ENCODE peak calls at places on chromosome 1, in ten cellular contexts. One of them, this sample, is unnamed.

GRCh38 chr1:172909606-172910326 is 141.0 kb downstream of the TNFSF18 start:
- DNase-seq in fibroblast of villous mesenchyme: peak
- DNase-seq in stomach: no peak
- DNase-seq in spleen: no peak
- DNase-seq in prostate gland: no peak
- DNase-seq in AG04450: peak
- DNase-seq in RWPE1: no peak
- DNase-seq in body of pancreas: no peak
- DNase-seq in activated CD8-positive, alpha-beta T cell treated with anti-CD3 and anti-CD28 coated beads for 36 hours: no peak
- DNase-seq in kidney: no peak
- DNase-seq in this sample: no peak

GRCh38 chr1:62746086-62746808 is 37.7 kb upstream of the ATG4C start:
- DNase-seq in activated CD8-positive, alpha-beta T cell treated with anti-CD3 and anti-CD28 coated beads for 36 hours: no peak
- DNase-seq in body of pancreas: no peak
- DNase-seq in prostate gland: no peak
- DNase-seq in RWPE1: peak
- DNase-seq in spleen: no peak
- DNase-seq in AG04450: no peak
- DNase-seq in fibroblast of villous mesenchyme: peak
- DNase-seq in stomach: no peak
- DNase-seq in kidney: no peak
- DNase-seq in this sample: peak

GRCh38 chr1:209650454-209650853 is 1.8 kb downstream of the LAMB3 start:
- DNase-seq in prostate gland: no peak
- DNase-seq in activated CD8-positive, alpha-beta T cell treated with anti-CD3 and anti-CD28 coated beads for 36 hours: no peak
- DNase-seq in body of pancreas: no peak
- DNase-seq in RWPE1: no peak
- DNase-seq in spleen: no peak
- DNase-seq in kidney: no peak
- DNase-seq in fibroblast of villous mesenchyme: no peak
- DNase-seq in stomach: no peak
- DNase-seq in AG04450: no peak
- DNase-seq in this sample: no peak

GRCh38 chr1:156154317-156154749 is 948 bp downstream of the SEMA4A start:
- DNase-seq in body of pancreas: no peak
- DNase-seq in AG04450: no peak
- DNase-seq in activated CD8-positive, alpha-beta T cell treated with anti-CD3 and anti-CD28 coated beads for 36 hours: peak
- DNase-seq in kidney: no peak
- DNase-seq in spleen: peak
- DNase-seq in fibroblast of villous mesenchyme: no peak
- DNase-seq in prostate gland: no peak
- DNase-seq in stomach: peak
- DNase-seq in RWPE1: no peak
- DNase-seq in this sample: peak

GRCh38 chr1:16180291-16180824 is 24.5 kb upstream of the EPHA2 start:
- DNase-seq in body of pancreas: no peak
- DNase-seq in activated CD8-positive, alpha-beta T cell treated with anti-CD3 and anti-CD28 coated beads for 36 hours: no peak
- DNase-seq in fibroblast of villous mesenchyme: no peak
- DNase-seq in kidney: no peak
- DNase-seq in spleen: no peak
- DNase-seq in RWPE1: no peak
- DNase-seq in AG04450: no peak
- DNase-seq in stomach: no peak
- DNase-seq in prostate gland: no peak
- DNase-seq in this sample: no peak

GRCh38 chr1:119075614-119076013 is 64.8 kb downstream of the WARS2 start:
- DNase-seq in body of pancreas: no peak
- DNase-seq in activated CD8-positive, alpha-beta T cell treated with anti-CD3 and anti-CD28 coated beads for 36 hours: no peak
- DNase-seq in kidney: no peak
- DNase-seq in stomach: no peak
- DNase-seq in spleen: no peak
- DNase-seq in AG04450: no peak
- DNase-seq in fibroblast of villous mesenchyme: peak
- DNase-seq in RWPE1: no peak
- DNase-seq in prostate gland: no peak
- DNase-seq in this sample: no peak

GRCh38 chr1:22490309-22490708 is 38.7 kb downstream of the ZBTB40 start:
- DNase-seq in activated CD8-positive, alpha-beta T cell treated with anti-CD3 and anti-CD28 coated beads for 36 hours: no peak
- DNase-seq in kidney: no peak
- DNase-seq in fibroblast of villous mesenchyme: no peak
- DNase-seq in AG04450: no peak
- DNase-seq in stomach: no peak
- DNase-seq in prostate gland: no peak
- DNase-seq in body of pancreas: no peak
- DNase-seq in spleen: no peak
- DNase-seq in RWPE1: no peak
- DNase-seq in this sample: no peak

GRCh38 chr1:198749279-198749678 is 110.4 kb downstream of the PTPRC start:
- DNase-seq in kidney: no peak
- DNase-seq in spleen: no peak
- DNase-seq in fibroblast of villous mesenchyme: no peak
- DNase-seq in prostate gland: no peak
- DNase-seq in activated CD8-positive, alpha-beta T cell treated with anti-CD3 and anti-CD28 coated beads for 36 hours: no peak
- DNase-seq in body of pancreas: no peak
- DNase-seq in AG04450: no peak
- DNase-seq in RWPE1: no peak
- DNase-seq in stomach: no peak
- DNase-seq in this sample: no peak

GRCh38 chr1:204402391-204402790 is 9.2 kb downstream of the PPP1R15B start:
- DNase-seq in AG04450: no peak
- DNase-seq in stomach: no peak
- DNase-seq in kidney: no peak
- DNase-seq in fibroblast of villous mesenchyme: no peak
- DNase-seq in body of pancreas: no peak
- DNase-seq in prostate gland: no peak
- DNase-seq in spleen: no peak
- DNase-seq in activated CD8-positive, alpha-beta T cell treated with anti-CD3 and anti-CD28 coated beads for 36 hours: no peak
- DNase-seq in RWPE1: no peak
- DNase-seq in this sample: no peak

GRCh38 chr1:79041666-79042065 is 35.1 kb upstream of the ADGRL4 start:
- DNase-seq in AG04450: no peak
- DNase-seq in prostate gland: no peak
- DNase-seq in kidney: no peak
- DNase-seq in RWPE1: no peak
- DNase-seq in fibroblast of villous mesenchyme: no peak
- DNase-seq in stomach: no peak
- DNase-seq in body of pancreas: no peak
- DNase-seq in activated CD8-positive, alpha-beta T cell treated with anti-CD3 and anti-CD28 coated beads for 36 hours: no peak
- DNase-seq in spleen: no peak
- DNase-seq in this sample: no peak

GRCh38 chr1:45840704-45841103 is 37.3 kb downstream of the MAST2 start:
- DNase-seq in kidney: no peak
- DNase-seq in prostate gland: no peak
- DNase-seq in body of pancreas: no peak
- DNase-seq in spleen: no peak
- DNase-seq in stomach: no peak
- DNase-seq in fibroblast of villous mesenchyme: no peak
- DNase-seq in activated CD8-positive, alpha-beta T cell treated with anti-CD3 and anti-CD28 coated beads for 36 hours: no peak
- DNase-seq in RWPE1: no peak
- DNase-seq in AG04450: no peak
- DNase-seq in this sample: peak

GRCh38 chr1:45842786-45843185 is 39.4 kb downstream of the MAST2 start:
- DNase-seq in spleen: no peak
- DNase-seq in stomach: no peak
- DNase-seq in AG04450: no peak
- DNase-seq in prostate gland: no peak
- DNase-seq in RWPE1: no peak
- DNase-seq in fibroblast of villous mesenchyme: no peak
- DNase-seq in kidney: no peak
- DNase-seq in activated CD8-positive, alpha-beta T cell treated with anti-CD3 and anti-CD28 coated beads for 36 hours: no peak
- DNase-seq in body of pancreas: no peak
- DNase-seq in this sample: no peak

GRCh38 chr1:45846931-45847330 is 43.5 kb downstream of the MAST2 start:
- DNase-seq in stomach: no peak
- DNase-seq in fibroblast of villous mesenchyme: peak
- DNase-seq in AG04450: no peak
- DNase-seq in activated CD8-positive, alpha-beta T cell treated with anti-CD3 and anti-CD28 coated beads for 36 hours: no peak
- DNase-seq in prostate gland: no peak
- DNase-seq in RWPE1: no peak
- DNase-seq in spleen: no peak
- DNase-seq in body of pancreas: no peak
- DNase-seq in kidney: no peak
- DNase-seq in this sample: no peak

GRCh38 chr1:45848097-45848496 is 44.7 kb downstream of the MAST2 start:
- DNase-seq in spleen: no peak
- DNase-seq in RWPE1: no peak
- DNase-seq in activated CD8-positive, alpha-beta T cell treated with anti-CD3 and anti-CD28 coated beads for 36 hours: no peak
- DNase-seq in body of pancreas: no peak
- DNase-seq in AG04450: no peak
- DNase-seq in prostate gland: no peak
- DNase-seq in fibroblast of villous mesenchyme: no peak
- DNase-seq in stomach: peak
- DNase-seq in kidney: no peak
- DNase-seq in this sample: no peak

GRCh38 chr1:45843474-45843905 is 40.1 kb downstream of the MAST2 start:
- DNase-seq in prostate gland: no peak
- DNase-seq in stomach: no peak
- DNase-seq in body of pancreas: no peak
- DNase-seq in activated CD8-positive, alpha-beta T cell treated with anti-CD3 and anti-CD28 coated beads for 36 hours: no peak
- DNase-seq in RWPE1: peak
- DNase-seq in AG04450: no peak
- DNase-seq in kidney: no peak
- DNase-seq in spleen: no peak
- DNase-seq in fibroblast of villous mesenchyme: peak
- DNase-seq in this sample: peak
- TF ChIP-seq CTCF in prostate gland: no peak
- TF ChIP-seq CTCF in stomach: peak
- TF ChIP-seq CTCF in body of pancreas: no peak
- TF ChIP-seq CTCF in activated CD8-positive, alpha-beta T cell treated with anti-CD3 and anti-CD28 coated beads for 36 hours: peak
- TF ChIP-seq CTCF in RWPE1: peak
- TF ChIP-seq CTCF in AG04450: peak
- TF ChIP-seq CTCF in kidney: peak
- TF ChIP-seq CTCF in spleen: no peak
- TF ChIP-seq CTCF in fibroblast of villous mesenchyme: peak
- TF ChIP-seq CTCF in this sample: peak

GRCh38 chr1:112714313-112715263 is 544 bp downstream of the PPM1J start:
- DNase-seq in RWPE1: no peak
- DNase-seq in kidney: peak
- DNase-seq in fibroblast of villous mesenchyme: peak
- DNase-seq in AG04450: no peak
- DNase-seq in stomach: peak
- DNase-seq in activated CD8-positive, alpha-beta T cell treated with anti-CD3 and anti-CD28 coated beads for 36 hours: no peak
- DNase-seq in spleen: peak
- DNase-seq in prostate gland: no peak
- DNase-seq in body of pancreas: no peak
- DNase-seq in this sample: no peak
- TF ChIP-seq CTCF in RWPE1: no peak
- TF ChIP-seq CTCF in kidney: no peak
- TF ChIP-seq CTCF in fibroblast of villous mesenchyme: no peak
- TF ChIP-seq CTCF in AG04450: no peak
- TF ChIP-seq CTCF in stomach: no peak
- TF ChIP-seq CTCF in activated CD8-positive, alpha-beta T cell treated with anti-CD3 and anti-CD28 coated beads for 36 hours: no peak
- TF ChIP-seq CTCF in spleen: no peak
- TF ChIP-seq CTCF in prostate gland: no peak
- TF ChIP-seq CTCF in body of pancreas: no peak
- TF ChIP-seq CTCF in this sample: no peak

GRCh38 chr1:51170342-51170741 is 65.7 kb upstream of the RNF11 start:
- DNase-seq in activated CD8-positive, alpha-beta T cell treated with anti-CD3 and anti-CD28 coated beads for 36 hours: no peak
- DNase-seq in prostate gland: no peak
- DNase-seq in spleen: no peak
- DNase-seq in fibroblast of villous mesenchyme: peak
- DNase-seq in body of pancreas: no peak
- DNase-seq in RWPE1: peak
- DNase-seq in AG04450: no peak
- DNase-seq in stomach: no peak
- DNase-seq in kidney: no peak
- DNase-seq in this sample: no peak

DNA sequence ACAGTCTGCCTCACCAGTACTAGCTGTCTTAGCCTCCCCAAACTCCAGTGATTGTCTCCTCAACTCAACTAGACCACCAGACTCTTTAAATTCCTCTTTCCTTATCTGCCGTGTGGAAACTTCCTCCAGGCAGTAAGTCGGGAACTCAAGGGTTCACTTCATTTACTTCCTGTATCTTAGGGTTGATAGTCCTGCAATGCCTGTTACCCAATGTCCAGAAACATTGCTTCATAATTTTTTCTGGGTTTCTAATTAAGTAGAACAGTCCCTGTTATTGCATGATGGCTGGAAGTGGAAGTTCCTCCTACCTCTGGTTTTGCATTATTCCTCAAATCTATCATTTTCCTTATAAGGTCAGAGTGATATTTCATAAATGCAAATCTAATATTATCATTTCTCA is 60.8 kb upstream of the RNF11 start:
- DNase-seq in body of pancreas: no peak
- DNase-seq in activated CD8-positive, alpha-beta T cell treated with anti-CD3 and anti-CD28 coated beads for 36 hours: no peak
- DNase-seq in RWPE1: no peak
- DNase-seq in AG04450: no peak
- DNase-seq in prostate gland: no peak
- DNase-seq in spleen: no peak
- DNase-seq in kidney: no peak
- DNase-seq in fibroblast of villous mesenchyme: peak
- DNase-seq in stomach: no peak
- DNase-seq in this sample: no peak
- TF ChIP-seq CTCF in body of pancreas: no peak
- TF ChIP-seq CTCF in activated CD8-positive, alpha-beta T cell treated with anti-CD3 and anti-CD28 coated beads for 36 hours: no peak
- TF ChIP-seq CTCF in RWPE1: no peak
- TF ChIP-seq CTCF in AG04450: no peak
- TF ChIP-seq CTCF in prostate gland: no peak
- TF ChIP-seq CTCF in spleen: no peak
- TF ChIP-seq CTCF in kidney: no peak
- TF ChIP-seq CTCF in fibroblast of villous mesenchyme: no peak
- TF ChIP-seq CTCF in stomach: no peak
- TF ChIP-seq CTCF in this sample: no peak

GRCh38 chr1:41844255-41844654 is 74.5 kb downstream of the HIVEP3 start:
- DNase-seq in prostate gland: no peak
- DNase-seq in kidney: no peak
- DNase-seq in body of pancreas: no peak
- DNase-seq in activated CD8-positive, alpha-beta T cell treated with anti-CD3 and anti-CD28 coated beads for 36 hours: no peak
- DNase-seq in stomach: no peak
- DNase-seq in AG04450: no peak
- DNase-seq in RWPE1: no peak
- DNase-seq in fibroblast of villous mesenchyme: no peak
- DNase-seq in spleen: no peak
- DNase-seq in this sample: no peak

GRCh38 chr1:41843378-41843777 is 75.3 kb downstream of the HIVEP3 start:
- DNase-seq in spleen: no peak
- DNase-seq in kidney: no peak
- DNase-seq in activated CD8-positive, alpha-beta T cell treated with anti-CD3 and anti-CD28 coated beads for 36 hours: no peak
- DNase-seq in prostate gland: no peak
- DNase-seq in RWPE1: no peak
- DNase-seq in fibroblast of villous mesenchyme: peak
- DNase-seq in body of pancreas: no peak
- DNase-seq in stomach: no peak
- DNase-seq in AG04450: peak
- DNase-seq in this sample: no peak

GRCh38 chr1:41840592-41841246 is 78.0 kb downstream of the HIVEP3 start:
- DNase-seq in kidney: peak
- DNase-seq in stomach: no peak
- DNase-seq in AG04450: no peak
- DNase-seq in prostate gland: peak
- DNase-seq in spleen: no peak
- DNase-seq in fibroblast of villous mesenchyme: no peak
- DNase-seq in body of pancreas: no peak
- DNase-seq in activated CD8-positive, alpha-beta T cell treated with anti-CD3 and anti-CD28 coated beads for 36 hours: no peak
- DNase-seq in RWPE1: peak
- DNase-seq in this sample: no peak

GRCh38 chr1:41844781-41845180 is 73.9 kb downstream of the HIVEP3 start:
- DNase-seq in activated CD8-positive, alpha-beta T cell treated with anti-CD3 and anti-CD28 coated beads for 36 hours: no peak
- DNase-seq in fibroblast of villous mesenchyme: no peak
- DNase-seq in body of pancreas: no peak
- DNase-seq in kidney: no peak
- DNase-seq in prostate gland: no peak
- DNase-seq in AG04450: no peak
- DNase-seq in stomach: no peak
- DNase-seq in RWPE1: no peak
- DNase-seq in spleen: no peak
- DNase-seq in this sample: no peak

GRCh38 chr1:41842282-41842681 is 76.4 kb downstream of the HIVEP3 start:
- DNase-seq in AG04450: no peak
- DNase-seq in prostate gland: no peak
- DNase-seq in activated CD8-positive, alpha-beta T cell treated with anti-CD3 and anti-CD28 coated beads for 36 hours: no peak
- DNase-seq in fibroblast of villous mesenchyme: no peak
- DNase-seq in kidney: no peak
- DNase-seq in spleen: no peak
- DNase-seq in stomach: no peak
- DNase-seq in body of pancreas: no peak
- DNase-seq in RWPE1: no peak
- DNase-seq in this sample: no peak
- TF ChIP-seq CTCF in AG04450: no peak
- TF ChIP-seq CTCF in prostate gland: no peak
- TF ChIP-seq CTCF in activated CD8-positive, alpha-beta T cell treated with anti-CD3 and anti-CD28 coated beads for 36 hours: no peak
- TF ChIP-seq CTCF in fibroblast of villous mesenchyme: no peak
- TF ChIP-seq CTCF in kidney: no peak
- TF ChIP-seq CTCF in spleen: no peak
- TF ChIP-seq CTCF in stomach: no peak
- TF ChIP-seq CTCF in body of pancreas: no peak
- TF ChIP-seq CTCF in RWPE1: no peak
- TF ChIP-seq CTCF in this sample: no peak